ENCODE peak calls at places on chromosomes 6 and 20, in nine cellular contexts. One of them, this sample, is unnamed.
A peak's percentile ranks its signal among the peaks of the same experiment; 100 is the strongest.

GRCh38 chr20:36384022-36384619 is 78.0 kb downstream of the DLGAP4 start:
- DNase-seq in activated CD4-positive, CD25-positive, alpha-beta regulatory T cell: no peak
- DNase-seq in posterior cingulate gyrus: peak; percentile 80
- DNase-seq in hypothalamus: no peak
- DNase-seq in activated CD4-positive, alpha-beta T cell treated with anti-CD3 and anti-CD28 coated beads for 24 hours: no peak
- DNase-seq in Calu3: peak; percentile 60
- DNase-seq in NCI-H2081 treated with DMSO at 0.1 percent for 48 hours: no peak
- DNase-seq in midbrain: no peak
- DNase-seq in small intestine: peak; percentile 22
- DNase-seq in this sample: no peak

GRCh38 chr6:158143700-158144099 is 24.4 kb downstream of the SERAC1 start:
- DNase-seq in activated CD4-positive, CD25-positive, alpha-beta regulatory T cell: no peak
- DNase-seq in posterior cingulate gyrus: no peak
- DNase-seq in hypothalamus: no peak
- DNase-seq in activated CD4-positive, alpha-beta T cell treated with anti-CD3 and anti-CD28 coated beads for 24 hours: no peak
- DNase-seq in Calu3: peak; percentile 13
- DNase-seq in NCI-H2081 treated with DMSO at 0.1 percent for 48 hours: no peak
- DNase-seq in midbrain: no peak
- DNase-seq in small intestine: peak; percentile 9
- DNase-seq in this sample: no peak

GRCh38 chr6:149566372-149567193 is at the start of gene GINM1:
- DNase-seq in activated CD4-positive, CD25-positive, alpha-beta regulatory T cell: peak; percentile 45
- DNase-seq in posterior cingulate gyrus: peak; percentile 89
- DNase-seq in hypothalamus: peak; percentile 16
- DNase-seq in activated CD4-positive, alpha-beta T cell treated with anti-CD3 and anti-CD28 coated beads for 24 hours: peak; percentile 19
- DNase-seq in Calu3: peak; percentile 48
- DNase-seq in NCI-H2081 treated with DMSO at 0.1 percent for 48 hours: no peak
- DNase-seq in midbrain: peak; percentile 48
- DNase-seq in small intestine: peak; percentile 54
- DNase-seq in this sample: peak; percentile 27

GRCh38 chr20:36847009-36847709 is 28.8 kb upstream of the TLDC2 start:
- DNase-seq in activated CD4-positive, CD25-positive, alpha-beta regulatory T cell: no peak
- DNase-seq in posterior cingulate gyrus: peak; percentile 96
- DNase-seq in hypothalamus: peak; percentile 61
- DNase-seq in activated CD4-positive, alpha-beta T cell treated with anti-CD3 and anti-CD28 coated beads for 24 hours: no peak
- DNase-seq in Calu3: peak; percentile 32
- DNase-seq in NCI-H2081 treated with DMSO at 0.1 percent for 48 hours: no peak
- DNase-seq in midbrain: peak; percentile 75
- DNase-seq in small intestine: no peak
- DNase-seq in this sample: peak; percentile 80

GRCh38 chr20:1637755-1638154 is 17.9 kb upstream of the SIRPB1 start:
- DNase-seq in activated CD4-positive, CD25-positive, alpha-beta regulatory T cell: no peak
- DNase-seq in posterior cingulate gyrus: no peak
- DNase-seq in hypothalamus: no peak
- DNase-seq in activated CD4-positive, alpha-beta T cell treated with anti-CD3 and anti-CD28 coated beads for 24 hours: no peak
- DNase-seq in Calu3: no peak
- DNase-seq in NCI-H2081 treated with DMSO at 0.1 percent for 48 hours: no peak
- DNase-seq in midbrain: no peak
- DNase-seq in small intestine: no peak
- DNase-seq in this sample: no peak

GRCh38 chr6:38337819-38338465 is 301.8 kb downstream of the BTBD9 start:
- DNase-seq in activated CD4-positive, CD25-positive, alpha-beta regulatory T cell: no peak
- DNase-seq in posterior cingulate gyrus: no peak
- DNase-seq in hypothalamus: no peak
- DNase-seq in activated CD4-positive, alpha-beta T cell treated with anti-CD3 and anti-CD28 coated beads for 24 hours: no peak
- DNase-seq in Calu3: peak; percentile 13
- DNase-seq in NCI-H2081 treated with DMSO at 0.1 percent for 48 hours: no peak
- DNase-seq in midbrain: no peak
- DNase-seq in small intestine: no peak
- DNase-seq in this sample: no peak

GRCh38 chr6:166760288-166760687 is 133.2 kb upstream of the RPS6KA2 start:
- DNase-seq in activated CD4-positive, CD25-positive, alpha-beta regulatory T cell: no peak
- DNase-seq in posterior cingulate gyrus: peak; percentile 38
- DNase-seq in hypothalamus: no peak
- DNase-seq in activated CD4-positive, alpha-beta T cell treated with anti-CD3 and anti-CD28 coated beads for 24 hours: peak; percentile 25
- DNase-seq in Calu3: no peak
- DNase-seq in NCI-H2081 treated with DMSO at 0.1 percent for 48 hours: no peak
- DNase-seq in midbrain: no peak
- DNase-seq in small intestine: no peak
- DNase-seq in this sample: no peak

GRCh38 chr6:122649701-122650100 is 39.5 kb downstream of the PKIB start:
- DNase-seq in activated CD4-positive, CD25-positive, alpha-beta regulatory T cell: no peak
- DNase-seq in posterior cingulate gyrus: no peak
- DNase-seq in hypothalamus: no peak
- DNase-seq in activated CD4-positive, alpha-beta T cell treated with anti-CD3 and anti-CD28 coated beads for 24 hours: no peak
- DNase-seq in Calu3: no peak
- DNase-seq in NCI-H2081 treated with DMSO at 0.1 percent for 48 hours: no peak
- DNase-seq in midbrain: no peak
- DNase-seq in small intestine: no peak
- DNase-seq in this sample: no peak

GRCh38 chr6:154448448-154449096 is 61.9 kb downstream of the CNKSR3 start:
- DNase-seq in activated CD4-positive, CD25-positive, alpha-beta regulatory T cell: no peak
- DNase-seq in posterior cingulate gyrus: no peak
- DNase-seq in hypothalamus: no peak
- DNase-seq in activated CD4-positive, alpha-beta T cell treated with anti-CD3 and anti-CD28 coated beads for 24 hours: no peak
- DNase-seq in Calu3: no peak
- DNase-seq in NCI-H2081 treated with DMSO at 0.1 percent for 48 hours: no peak
- DNase-seq in midbrain: peak; percentile 18
- DNase-seq in small intestine: no peak
- DNase-seq in this sample: no peak

GRCh38 chr20:60206259-60206658 is 248.0 kb downstream of the CDH26 start:
- DNase-seq in activated CD4-positive, CD25-positive, alpha-beta regulatory T cell: no peak
- DNase-seq in posterior cingulate gyrus: no peak
- DNase-seq in hypothalamus: no peak
- DNase-seq in activated CD4-positive, alpha-beta T cell treated with anti-CD3 and anti-CD28 coated beads for 24 hours: no peak
- DNase-seq in Calu3: peak; percentile 8
- DNase-seq in NCI-H2081 treated with DMSO at 0.1 percent for 48 hours: no peak
- DNase-seq in midbrain: no peak
- DNase-seq in small intestine: no peak
- DNase-seq in this sample: no peak

GRCh38 chr20:14643146-14643545 is 305.7 kb upstream of the FLRT3 start:
- DNase-seq in activated CD4-positive, CD25-positive, alpha-beta regulatory T cell: no peak
- DNase-seq in posterior cingulate gyrus: no peak
- DNase-seq in hypothalamus: no peak
- DNase-seq in activated CD4-positive, alpha-beta T cell treated with anti-CD3 and anti-CD28 coated beads for 24 hours: no peak
- DNase-seq in Calu3: no peak
- DNase-seq in NCI-H2081 treated with DMSO at 0.1 percent for 48 hours: no peak
- DNase-seq in midbrain: no peak
- DNase-seq in small intestine: no peak
- DNase-seq in this sample: no peak

GRCh38 chr6:37806213-37806612 is 13.3 kb upstream of the ZFAND3 start:
- DNase-seq in activated CD4-positive, CD25-positive, alpha-beta regulatory T cell: no peak
- DNase-seq in posterior cingulate gyrus: peak; percentile 12
- DNase-seq in hypothalamus: no peak
- DNase-seq in activated CD4-positive, alpha-beta T cell treated with anti-CD3 and anti-CD28 coated beads for 24 hours: no peak
- DNase-seq in Calu3: no peak
- DNase-seq in NCI-H2081 treated with DMSO at 0.1 percent for 48 hours: no peak
- DNase-seq in midbrain: no peak
- DNase-seq in small intestine: peak; percentile 71
- DNase-seq in this sample: no peak

GRCh38 chr6:44665683-44666082 is 278.2 kb downstream of the CDC5L start:
- DNase-seq in activated CD4-positive, CD25-positive, alpha-beta regulatory T cell: no peak
- DNase-seq in posterior cingulate gyrus: no peak
- DNase-seq in hypothalamus: no peak
- DNase-seq in activated CD4-positive, alpha-beta T cell treated with anti-CD3 and anti-CD28 coated beads for 24 hours: no peak
- DNase-seq in Calu3: no peak
- DNase-seq in NCI-H2081 treated with DMSO at 0.1 percent for 48 hours: no peak
- DNase-seq in midbrain: no peak
- DNase-seq in small intestine: no peak
- DNase-seq in this sample: no peak

GRCh38 chr6:44105146-44105545 is 22.1 kb downstream of the MRPL14 start:
- DNase-seq in activated CD4-positive, CD25-positive, alpha-beta regulatory T cell: no peak
- DNase-seq in posterior cingulate gyrus: peak; percentile 71
- DNase-seq in hypothalamus: no peak
- DNase-seq in activated CD4-positive, alpha-beta T cell treated with anti-CD3 and anti-CD28 coated beads for 24 hours: no peak
- DNase-seq in Calu3: no peak
- DNase-seq in NCI-H2081 treated with DMSO at 0.1 percent for 48 hours: no peak
- DNase-seq in midbrain: no peak
- DNase-seq in small intestine: no peak
- DNase-seq in this sample: no peak

GRCh38 chr6:81241126-81241525 is 511.4 kb downstream of the TENT5A start:
- DNase-seq in activated CD4-positive, CD25-positive, alpha-beta regulatory T cell: no peak
- DNase-seq in posterior cingulate gyrus: no peak
- DNase-seq in hypothalamus: no peak
- DNase-seq in activated CD4-positive, alpha-beta T cell treated with anti-CD3 and anti-CD28 coated beads for 24 hours: no peak
- DNase-seq in Calu3: no peak
- DNase-seq in NCI-H2081 treated with DMSO at 0.1 percent for 48 hours: no peak
- DNase-seq in midbrain: no peak
- DNase-seq in small intestine: no peak
- DNase-seq in this sample: no peak

GRCh38 chr6:40550096-40550731 is 37.0 kb downstream of the LRFN2 start:
- DNase-seq in activated CD4-positive, CD25-positive, alpha-beta regulatory T cell: no peak
- DNase-seq in posterior cingulate gyrus: no peak
- DNase-seq in hypothalamus: no peak
- DNase-seq in activated CD4-positive, alpha-beta T cell treated with anti-CD3 and anti-CD28 coated beads for 24 hours: no peak
- DNase-seq in Calu3: peak; percentile 47
- DNase-seq in NCI-H2081 treated with DMSO at 0.1 percent for 48 hours: no peak
- DNase-seq in midbrain: peak; percentile 28
- DNase-seq in small intestine: peak; percentile 65
- DNase-seq in this sample: peak; percentile 4

GRCh38 chr20:33521461-33521860 is 31.6 kb downstream of the CBFA2T2 start:
- DNase-seq in activated CD4-positive, CD25-positive, alpha-beta regulatory T cell: no peak
- DNase-seq in posterior cingulate gyrus: no peak
- DNase-seq in hypothalamus: no peak
- DNase-seq in activated CD4-positive, alpha-beta T cell treated with anti-CD3 and anti-CD28 coated beads for 24 hours: no peak
- DNase-seq in Calu3: no peak
- DNase-seq in NCI-H2081 treated with DMSO at 0.1 percent for 48 hours: peak; percentile 97
- DNase-seq in midbrain: no peak
- DNase-seq in small intestine: peak; percentile 36
- DNase-seq in this sample: no peak

GRCh38 chr6:161215876-161216615 is 57.8 kb downstream of the AGPAT4 start:
- DNase-seq in activated CD4-positive, CD25-positive, alpha-beta regulatory T cell: no peak
- DNase-seq in posterior cingulate gyrus: no peak
- DNase-seq in hypothalamus: no peak
- DNase-seq in activated CD4-positive, alpha-beta T cell treated with anti-CD3 and anti-CD28 coated beads for 24 hours: no peak
- DNase-seq in Calu3: no peak
- DNase-seq in NCI-H2081 treated with DMSO at 0.1 percent for 48 hours: no peak
- DNase-seq in midbrain: no peak
- DNase-seq in small intestine: no peak
- DNase-seq in this sample: no peak

GRCh38 chr6:164045082-164045481 is 630.6 kb downstream of the QKI start:
- DNase-seq in activated CD4-positive, CD25-positive, alpha-beta regulatory T cell: no peak
- DNase-seq in posterior cingulate gyrus: no peak
- DNase-seq in hypothalamus: no peak
- DNase-seq in activated CD4-positive, alpha-beta T cell treated with anti-CD3 and anti-CD28 coated beads for 24 hours: no peak
- DNase-seq in Calu3: no peak
- DNase-seq in NCI-H2081 treated with DMSO at 0.1 percent for 48 hours: no peak
- DNase-seq in midbrain: no peak
- DNase-seq in small intestine: no peak
- DNase-seq in this sample: no peak

GRCh38 chr6:45415778-45416518 is 38.2 kb upstream of the SUPT3H start:
- DNase-seq in activated CD4-positive, CD25-positive, alpha-beta regulatory T cell: no peak
- DNase-seq in posterior cingulate gyrus: no peak
- DNase-seq in hypothalamus: no peak
- DNase-seq in activated CD4-positive, alpha-beta T cell treated with anti-CD3 and anti-CD28 coated beads for 24 hours: no peak
- DNase-seq in Calu3: no peak
- DNase-seq in NCI-H2081 treated with DMSO at 0.1 percent for 48 hours: no peak
- DNase-seq in midbrain: no peak
- DNase-seq in small intestine: no peak
- DNase-seq in this sample: no peak

This sample was measured in putamen.